ENCODE peak calls at places on chromosomes 4 and X, in four cellular contexts. T is IMR-90, B is HepG2, U is K562. F is an unnamed sample.

GRCh38 chrX:136047001-136047642 is 61.9 kb downstream of the SLC9A6 start:
- DNase-seq in T (peak; percentile 42), B (no peak), U (no peak), F (no peak)

GRCh38 chrX:87392369-87392768 is 125.2 kb upstream of the KLHL4 start:
- DNase-seq in T (no peak), B (no peak), U (peak; percentile 22), F (no peak)

GRCh38 chr4:23789765-23790164 is 100.1 kb downstream of the PPARGC1A start:
- DNase-seq in T (peak; percentile 79), B (peak; percentile 28), U (no peak), F (no peak)

GRCh38 chr4:70746179-70746839 is 24.5 kb downstream of the RUFY3 start:
- DNase-seq in T (peak; percentile 70), B (no peak), U (no peak), F (no peak)

GRCh38 chr4:151990201-151990600 is 229.4 kb upstream of the GATB start:
- DNase-seq in T (peak; percentile 41), B (no peak), U (no peak), F (peak; percentile 8)

GRCh38 chrX:49042581-49043219 is 457 bp downstream of the TFE3 start:
- DNase-seq in T (no peak), B (no peak), U (no peak), F (no peak)

GRCh38 chr4:24843121-24843520 is 47.7 kb downstream of the SOD3 start:
- DNase-seq in T (no peak), B (peak; percentile 18), U (no peak), F (no peak)

GRCh38 chr4:152935661-152936445 is at the start of gene FHDC1:
- DNase-seq in T (no peak), B (no peak), U (peak; percentile 80), F (no peak)

GRCh38 chrX:3962511-3963350 is 249.3 kb upstream of the PRKX start:
- DNase-seq in T (peak; percentile 16), B (peak; percentile 1), U (peak; percentile 37), F (peak; percentile 7)

GRCh38 chr4:67712650-67713530 is 11.9 kb upstream of the UBA6 start:
- DNase-seq in T (no peak), B (no peak), U (no peak), F (no peak)

GRCh38 chr4:4430492-4431195 is 43.7 kb downstream of the NSG1 start:
- DNase-seq in T (peak; percentile 92), B (peak; percentile 59), U (peak; percentile 65), F (peak; percentile 60)

GRCh38 chrX:21056636-21057035 is 317.6 kb upstream of the CNKSR2 start:
- DNase-seq in T (no peak), B (no peak), U (no peak), F (no peak)

DNA sequence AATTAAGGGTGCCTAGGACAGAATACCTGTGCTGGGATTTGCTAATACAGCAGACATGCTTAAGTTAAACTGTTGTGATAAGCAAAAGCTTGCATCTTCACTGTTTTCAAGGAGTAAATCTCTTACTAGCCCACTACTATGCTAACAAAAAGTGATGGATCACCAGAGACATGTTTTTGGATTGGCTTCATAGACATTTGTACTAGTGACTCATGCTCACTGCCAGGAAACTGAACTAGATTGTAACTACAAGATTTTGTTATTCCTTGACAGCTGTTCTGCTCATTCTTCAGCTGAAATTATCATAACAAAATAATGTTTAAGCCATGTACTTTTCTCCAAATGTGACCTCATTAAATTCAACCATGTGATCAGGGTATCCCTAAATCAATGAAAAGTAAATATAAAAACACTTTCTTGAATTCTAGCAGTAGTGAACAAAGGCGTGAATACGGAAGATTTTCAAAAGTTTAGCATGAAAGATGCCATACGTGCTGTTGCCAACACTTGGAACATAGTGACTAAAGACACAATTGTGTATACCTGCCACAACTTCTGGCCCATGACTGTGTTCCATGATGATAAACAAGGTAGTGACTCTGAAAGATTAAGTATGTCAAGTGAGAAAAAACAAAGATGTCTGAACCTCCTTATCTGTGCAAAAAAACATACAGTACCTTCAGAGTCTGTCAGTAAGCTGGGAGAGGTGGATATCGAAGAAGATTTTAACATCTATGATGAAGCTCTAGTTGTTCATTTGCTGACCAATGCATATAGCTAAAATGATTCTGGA is 154.0 kb downstream of the BTC start:
- DNase-seq in T (peak; percentile 92), B (no peak), U (no peak), F (no peak)
- TF ChIP-seq MAZ in T (no peak), B (no peak), U (no peak), F (no peak)

GRCh38 chr4:87541521-87541920 is 12.3 kb upstream of the SPARCL1 start:
- DNase-seq in T (no peak), B (no peak), U (no peak), F (no peak)

GRCh38 chr4:87541956-87542709 is 13.0 kb upstream of the SPARCL1 start:
- DNase-seq in T (no peak), B (no peak), U (no peak), F (no peak)

GRCh38 chr4:87543835-87544461 is 14.8 kb upstream of the SPARCL1 start:
- DNase-seq in T (peak; percentile 52), B (peak; percentile 4), U (peak; percentile 14), F (peak; percentile 48)

GRCh38 chr4:87542734-87543312 is 13.6 kb upstream of the SPARCL1 start:
- DNase-seq in T (no peak), B (no peak), U (no peak), F (no peak)

GRCh38 chr4:87540176-87541058 is 11.2 kb upstream of the SPARCL1 start:
- DNase-seq in T (peak; percentile 56), B (no peak), U (no peak), F (no peak)
- TF ChIP-seq MAZ in T (no peak), B (no peak), U (no peak), F (no peak)

GRCh38 chrX:38206542-38206941 is 14.1 kb downstream of the SRPX start:
- DNase-seq in T (no peak), B (no peak), U (no peak), F (no peak)
- TF ChIP-seq MAZ in T (no peak), B (no peak), U (no peak), F (no peak)

GRCh38 chr4:185109736-185110135 is 33.3 kb upstream of the SLC25A4 start:
- DNase-seq in T (no peak), B (no peak), U (no peak), F (no peak)

GRCh38 chr4:185113340-185113739 is 29.7 kb upstream of the SLC25A4 start:
- DNase-seq in T (peak; percentile 21), B (no peak), U (peak; percentile 28), F (no peak)

GRCh38 chr4:185110375-185110823 is 32.7 kb upstream of the SLC25A4 start:
- DNase-seq in T (no peak), B (no peak), U (no peak), F (no peak)

GRCh38 chr4:185108669-185109068 is 34.4 kb upstream of the SLC25A4 start:
- DNase-seq in T (no peak), B (no peak), U (no peak), F (no peak)

DNA sequence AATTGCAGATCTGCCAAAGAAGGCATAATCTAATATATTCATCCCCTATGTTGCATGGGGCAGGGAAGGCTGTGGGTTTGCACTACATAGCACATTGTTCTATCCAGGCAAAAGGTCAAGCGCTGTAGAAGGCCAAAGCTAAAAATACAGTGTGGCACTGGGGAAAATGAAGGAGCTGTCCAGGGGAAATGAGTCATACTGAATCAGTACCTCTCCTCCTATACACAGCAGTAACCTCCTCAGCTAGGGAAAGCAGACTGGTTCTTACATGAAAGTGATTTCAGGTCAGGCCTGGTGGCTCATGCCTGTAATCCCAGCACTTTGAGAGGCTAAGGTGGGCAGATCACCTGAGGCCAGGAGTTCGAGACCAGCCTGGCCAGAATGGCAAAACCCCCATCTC is 31.0 kb upstream of the SLC25A4 start:
- DNase-seq in T (peak; percentile 96), B (peak; percentile 31), U (peak; percentile 65), F (peak; percentile 70)
- TF ChIP-seq MAZ in T (peak; percentile 49), B (no peak), U (no peak), F (no peak)

GRCh38 chr4:101294591-101294990 is 52.7 kb downstream of the PPP3CA start:
- DNase-seq in T (no peak), B (no peak), U (no peak), F (no peak)
- TF ChIP-seq MAZ in T (no peak), B (no peak), U (no peak), F (no peak)

DNA sequence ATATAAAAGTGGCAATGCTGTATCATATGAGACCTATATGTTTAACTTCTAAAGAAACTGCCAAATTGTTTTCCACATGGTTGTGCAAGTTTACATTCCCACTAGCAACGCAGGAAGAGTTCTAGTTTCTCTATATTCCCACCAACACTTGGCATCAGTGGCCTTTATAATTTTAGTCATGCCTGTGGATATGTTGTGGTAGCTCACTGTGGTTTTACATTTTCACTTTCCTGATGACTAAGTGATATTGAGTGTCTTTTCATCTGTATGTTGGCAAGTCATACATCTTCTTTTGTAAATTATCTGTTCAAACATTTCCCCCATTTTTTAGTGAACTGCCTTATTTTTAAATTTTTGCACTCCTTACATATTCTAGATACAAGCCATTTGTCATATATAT is 125.9 kb downstream of the EMCN start:
- DNase-seq in T (peak; percentile 43), B (no peak), U (no peak), F (no peak)
- TF ChIP-seq MAZ in T (no peak), B (no peak), U (no peak), F (no peak)

GRCh38 chrX:53684415-53685192 is 1.9 kb downstream of the HUWE1 start:
- DNase-seq in T (no peak), B (no peak), U (no peak), F (peak; percentile 1)

GRCh38 chrX:53681661-53682060 is 4.9 kb downstream of the HUWE1 start:
- DNase-seq in T (peak; percentile 14), B (no peak), U (no peak), F (no peak)

GRCh38 chrX:53685711-53686110 is 808 bp downstream of the HUWE1 start:
- DNase-seq in T (peak; percentile 1), B (no peak), U (no peak), F (no peak)

GRCh38 chrX:53682885-53683555 is 3.5 kb downstream of the HUWE1 start:
- DNase-seq in T (peak; percentile 50), B (peak; percentile 43), U (peak; percentile 67), F (peak; percentile 46)

DNA sequence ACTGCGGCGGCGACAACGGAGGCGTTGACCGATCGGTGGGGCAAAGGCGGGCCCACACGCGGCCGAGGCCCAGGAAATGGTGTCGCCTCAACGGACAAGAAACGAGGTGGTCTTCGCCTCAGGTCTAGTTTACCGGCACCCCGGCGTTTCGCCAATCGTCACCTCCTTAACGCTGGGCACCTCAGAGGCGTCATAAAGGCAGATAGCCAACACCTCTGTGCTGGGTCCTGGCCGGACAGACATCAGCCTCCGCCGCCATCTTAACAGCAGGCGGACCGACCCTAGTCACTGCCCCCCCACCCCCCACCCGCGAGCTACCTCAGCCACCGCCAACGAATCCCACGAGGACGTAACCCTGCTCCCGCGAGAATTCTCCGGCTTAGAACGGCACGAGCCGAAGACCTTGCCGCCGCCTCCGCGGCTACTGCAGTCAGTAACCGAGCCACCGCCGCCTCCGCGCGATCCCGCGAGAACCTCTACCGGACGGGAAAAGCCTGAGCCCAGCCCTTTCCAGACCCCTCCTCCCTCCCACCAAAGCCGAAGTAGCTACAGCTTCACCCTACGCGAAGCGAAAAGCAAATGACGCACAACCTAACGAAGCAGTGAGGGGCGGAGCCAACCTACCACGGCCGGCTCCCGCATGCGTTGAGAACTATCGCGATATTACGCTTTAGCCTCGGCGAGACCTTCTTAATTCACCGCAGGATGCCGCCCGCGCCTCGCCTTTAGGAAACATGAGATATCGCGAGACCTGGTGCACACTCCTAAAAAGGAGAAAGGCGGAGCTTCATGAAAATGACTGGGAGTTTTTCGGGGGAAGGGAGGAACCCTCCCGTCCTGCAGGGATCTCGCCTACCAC is 2.7 kb downstream of the HUWE1 start:
- DNase-seq in T (peak; percentile 98), B (peak; percentile 97), U (peak; percentile 98), F (peak; percentile 75)
- TF ChIP-seq MAZ in T (no peak), B (peak; percentile 29), U (no peak), F (no peak)

F was measured in A549.